ENCODE peak calls at places on chromosome 7, in nine cellular contexts. Q, J, N, I, F, D, X, E and A are unnamed samples.

GRCh38 chr7:92614586-92615237 is 24.5 kb upstream of the FAM133B start:
- DNase-seq in D (no peak), J (no peak), E (no peak), X (no peak), I (no peak), F (no peak), Q (no peak), N (no peak), A (no peak)

GRCh38 chr7:116422651-116423050 is 76.9 kb upstream of the CAV2 start:
- DNase-seq in N (no peak), I (no peak), E (no peak), F (no peak), X (no peak), Q (no peak), D (no peak), J (no peak), A (no peak)

GRCh38 chr7:37901236-37901827 is 15.3 kb downstream of the SFRP4 start:
- DNase-seq in N (peak), Q (no peak), X (peak), I (no peak), D (no peak), J (no peak), E (no peak), F (no peak), A (no peak)

GRCh38 chr7:5354460-5355279 is 69.0 kb downstream of the TNRC18 start:
- DNase-seq in N (no peak), D (peak), Q (no peak), X (peak), I (no peak), E (no peak), F (no peak), J (no peak), A (no peak)

GRCh38 chr7:134691820-134692705 is 45.4 kb downstream of the BPGM start:
- DNase-seq in E (peak), X (no peak), F (no peak), Q (no peak), D (no peak), N (no peak), J (no peak), I (no peak), A (no peak)

GRCh38 chr7:73741600-73741999 is 3.0 kb upstream of the ABHD11 start:
- DNase-seq in N (no peak), E (no peak), F (no peak), Q (no peak), I (no peak), X (no peak), D (no peak), J (no peak), A (no peak)

GRCh38 chr7:44216521-44217030 is 15.8 kb downstream of the YKT6 start:
- DNase-seq in Q (no peak), I (no peak), N (no peak), J (no peak), F (no peak), X (no peak), E (peak), D (no peak), A (peak)

GRCh38 chr7:28389504-28390385 is 22.6 kb upstream of the CREB5 start:
- DNase-seq in F (peak), I (no peak), X (peak), E (no peak), N (peak), Q (no peak), D (no peak), J (no peak), A (no peak)

GRCh38 chr7:116407165-116407564 is 92.4 kb upstream of the CAV2 start:
- DNase-seq in X (no peak), J (no peak), I (no peak), F (no peak), E (no peak), N (no peak), D (no peak), Q (no peak), A (no peak)

GRCh38 chr7:33792547-33793105 is 112.7 kb upstream of the BMPER start:
- DNase-seq in F (no peak), N (no peak), J (no peak), Q (no peak), D (no peak), X (no peak), I (no peak), E (no peak), A (no peak)

GRCh38 chr7:117780832-117781231 is 92.4 kb downstream of the CTTNBP2 start:
- DNase-seq in N (no peak), X (peak), E (no peak), I (no peak), D (no peak), F (no peak), Q (no peak), J (no peak), A (no peak)

GRCh38 chr7:32150589-32150988 is 80.4 kb upstream of the PDE1C start:
- DNase-seq in J (no peak), X (no peak), E (no peak), I (no peak), F (no peak), N (no peak), Q (no peak), D (no peak), A (no peak)

GRCh38 chr7:133797818-133798485 is 329.2 kb upstream of the LRGUK start:
- DNase-seq in J (no peak), D (no peak), Q (no peak), I (no peak), N (no peak), F (no peak), X (no peak), E (no peak), A (no peak)

GRCh38 chr7:26087321-26088091 is 64.5 kb upstream of the NFE2L3 start:
- DNase-seq in D (no peak), N (peak), I (no peak), X (no peak), F (no peak), Q (no peak), E (no peak), J (no peak), A (no peak)

GRCh38 chr7:90244909-90245841 is at the start of gene CFAP69:
- DNase-seq in F (peak), N (peak), I (peak), E (peak), D (peak), J (peak), Q (peak), X (peak), A (peak)

GRCh38 chr7:44218418-44219201 is 17.8 kb downstream of the YKT6 start:
- DNase-seq in J (no peak), I (no peak), Q (no peak), E (peak), D (no peak), N (no peak), X (no peak), F (no peak), A (peak)

GRCh38 chr7:120828528-120828927 is 29.4 kb downstream of the TSPAN12 start:
- DNase-seq in N (no peak), D (no peak), F (no peak), Q (no peak), I (no peak), E (no peak), J (no peak), X (no peak), A (no peak)